ENCODE peak calls at places on chromosome 12, in four cellular contexts. X is HCT116, Y is K562, N is HepG2. U is an unnamed sample.

GRCh38 chr12:104727866-104728449 is 230.1 kb downstream of the SLC41A2 start:
- DNase-seq in X (no peak), Y (no peak), N (no peak), U (no peak)

GRCh38 chr12:67442347-67442841 is 173.2 kb downstream of the CAND1 start:
- DNase-seq in X (no peak), Y (no peak), N (no peak), U (no peak)

GRCh38 chr12:26845984-26846383 is 13.0 kb upstream of the ITPR2 start:
- DNase-seq in X (no peak), Y (peak), N (peak), U (no peak)

GRCh38 chr12:85979641-85980040 is 105.5 kb downstream of the NTS start:
- DNase-seq in X (no peak), Y (no peak), N (no peak), U (no peak)

GRCh38 chr12:79573820-79574219 is 116.9 kb downstream of the PAWR start:
- DNase-seq in X (no peak), Y (no peak), N (no peak), U (no peak)

GRCh38 chr12:22100952-22101748 is 55.1 kb downstream of the CMAS start:
- DNase-seq in X (peak), Y (no peak), N (peak), U (peak)

GRCh38 chr12:94553130-94553519 is 93.5 kb upstream of the CEP83 start:
- DNase-seq in X (peak), Y (no peak), N (no peak), U (no peak)

GRCh38 chr12:10624631-10625030 is 11.2 kb upstream of the MAGOHB start:
- DNase-seq in X (no peak), Y (no peak), N (no peak), U (no peak)

GRCh38 chr12:12072064-12072760 is 1.5 kb downstream of the BCL2L14 start:
- DNase-seq in X (no peak), Y (no peak), N (peak), U (no peak)

GRCh38 chr12:63348544-63348943 is 197.5 kb upstream of the AVPR1A start:
- DNase-seq in X (no peak), Y (no peak), N (no peak), U (no peak)

GRCh38 chr12:53495903-53496751 is 3.1 kb downstream of the MAP3K12 start:
- DNase-seq in X (no peak), Y (peak), N (peak), U (no peak)

GRCh38 chr12:4280351-4281163 is 7.0 kb downstream of the CCND2 start:
- DNase-seq in X (no peak), Y (peak), N (no peak), U (no peak)

GRCh38 chr12:21456291-21456780 is 18.9 kb downstream of the PYROXD1 start:
- DNase-seq in X (no peak), Y (no peak), N (no peak), U (no peak)

GRCh38 chr12:52759218-52759617 is 17.9 kb downstream of the KRT76 start:
- DNase-seq in X (no peak), Y (no peak), N (no peak), U (no peak)

GRCh38 chr12:49482095-49483051 is 56.5 kb upstream of the KCNH3 start:
- DNase-seq in X (no peak), Y (no peak), N (peak), U (no peak)

GRCh38 chr12:119681139-119681538 is 13.2 kb downstream of the PRKAB1 start:
- DNase-seq in X (no peak), Y (no peak), N (peak), U (no peak)

GRCh38 chr12:9344540-9344939 is 136.3 kb upstream of the PZP start:
- DNase-seq in X (no peak), Y (no peak), N (no peak), U (no peak)

GRCh38 chr12:92942905-92943304 is 13.8 kb upstream of the EEA1 start:
- DNase-seq in X (no peak), Y (no peak), N (no peak), U (no peak)

GRCh38 chr12:46210835-46211439 is 57.9 kb downstream of the SLC38A1 start:
- DNase-seq in X (no peak), Y (no peak), N (no peak), U (no peak)

GRCh38 chr12:46209914-46210834 is 58.7 kb downstream of the SLC38A1 start:
- DNase-seq in X (no peak), Y (no peak), N (peak), U (no peak)

GRCh38 chr12:46214668-46215429 is 54.0 kb downstream of the SLC38A1 start:
- DNase-seq in X (no peak), Y (no peak), N (no peak), U (no peak)

GRCh38 chr12:46209165-46209564 is 59.7 kb downstream of the SLC38A1 start:
- DNase-seq in X (no peak), Y (no peak), N (no peak), U (no peak)

DNA sequence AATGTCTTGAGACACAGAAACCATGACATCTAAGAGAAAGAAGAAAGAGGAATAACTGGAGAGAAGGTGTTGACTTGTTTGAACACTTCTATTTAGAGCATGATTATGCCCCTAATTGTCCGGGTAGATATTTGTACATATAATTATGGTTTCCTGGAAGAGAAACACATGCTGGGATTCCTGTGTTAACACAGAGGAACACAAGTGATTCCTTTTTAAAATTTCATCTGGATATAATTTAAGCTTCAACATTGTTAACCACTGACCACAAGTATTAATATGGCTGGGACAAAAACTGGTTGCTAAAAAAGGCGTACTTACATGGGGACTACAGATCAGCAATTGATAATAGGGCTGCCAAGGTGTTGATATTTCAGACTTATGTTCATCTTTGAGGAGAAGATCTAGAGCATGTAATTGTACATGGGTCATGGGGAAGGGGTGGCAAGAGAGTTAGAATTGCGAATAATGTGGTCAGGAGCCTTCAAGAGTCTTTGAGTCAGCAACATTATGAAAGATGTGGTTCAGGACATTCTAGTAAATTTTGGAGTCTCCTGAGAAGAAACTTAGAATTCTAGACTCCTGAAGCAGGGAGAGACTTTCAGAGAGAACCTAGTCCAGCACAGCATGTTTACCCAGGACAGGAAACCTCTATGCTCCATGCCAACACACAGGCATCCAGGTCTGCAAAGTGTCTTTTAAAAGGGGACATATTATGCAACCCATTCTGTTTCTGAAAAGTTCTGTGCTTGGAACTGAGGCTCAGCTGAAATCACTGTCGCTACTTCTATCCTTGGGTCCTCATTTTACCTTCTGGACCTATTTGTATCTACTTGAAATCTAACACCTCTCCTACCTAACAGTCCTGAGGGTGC is 56.5 kb downstream of the SLC38A1 start:
- DNase-seq in X (no peak), Y (no peak), N (no peak), U (no peak)
- TF ChIP-seq FOSL1 in X (no peak), Y (no peak), N (no peak), U (no peak)

DNA sequence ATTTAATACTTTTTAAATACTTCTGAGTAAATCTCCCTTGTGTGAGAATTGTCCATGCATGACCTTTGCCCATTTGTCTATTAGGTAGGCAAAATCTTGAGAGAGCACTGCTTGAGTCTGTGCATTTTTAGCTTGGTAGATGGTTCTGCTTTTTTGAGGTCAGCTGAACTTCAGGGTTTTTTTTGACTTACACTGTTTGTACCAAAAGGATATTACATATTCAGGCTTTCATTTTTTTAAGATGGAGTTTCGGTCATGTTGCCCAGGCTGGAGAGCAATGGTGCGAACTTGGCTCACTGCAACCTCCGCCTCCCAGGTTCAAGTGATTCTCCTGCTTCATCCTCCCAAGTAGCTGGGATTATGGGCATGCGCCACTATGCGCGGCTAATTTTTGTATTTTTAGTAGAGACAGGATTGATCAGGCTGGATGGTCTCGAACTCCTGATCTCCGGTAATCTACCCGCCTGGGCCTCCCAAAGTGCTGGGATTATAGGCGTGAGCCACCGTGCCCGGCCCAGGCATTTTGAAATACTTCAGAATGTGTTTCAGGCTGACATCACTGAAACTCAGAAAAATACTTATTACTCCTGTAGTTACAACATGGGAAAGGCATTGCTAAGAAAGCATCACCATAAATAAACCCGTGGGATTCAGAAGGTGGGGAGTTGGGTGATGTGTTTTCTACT is 11.1 kb downstream of the RASSF3 start:
- DNase-seq in X (no peak), Y (no peak), N (no peak), U (no peak)
- TF ChIP-seq FOSL1 in X (no peak), Y (no peak), N (no peak), U (no peak)

DNA sequence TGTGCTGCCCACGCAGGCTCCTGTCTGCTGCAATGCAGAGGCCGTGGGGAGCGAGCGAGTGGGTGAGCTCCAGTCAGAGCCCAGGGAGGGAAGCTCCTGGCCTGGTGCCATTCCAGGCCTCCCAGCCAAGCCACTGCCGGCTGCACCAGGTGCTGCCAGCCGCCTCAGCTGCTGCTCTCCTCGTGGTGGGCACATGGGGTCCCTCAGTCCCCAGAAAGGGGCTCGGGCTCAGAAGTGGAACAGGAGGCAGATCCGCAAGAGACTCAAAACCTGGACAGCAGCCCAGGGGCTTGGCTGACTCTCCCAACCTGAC is 2.4 kb downstream of the ABCB9 start:
- DNase-seq in X (no peak), Y (no peak), N (no peak), U (no peak)
- TF ChIP-seq FOSL1 in X (no peak), Y (no peak), N (no peak), U (no peak)

GRCh38 chr12:118190266-118190665 is 54.3 kb downstream of the PEBP1 start:
- DNase-seq in X (no peak), Y (no peak), N (no peak), U (no peak)

GRCh38 chr12:118193477-118193876 is 57.6 kb downstream of the PEBP1 start:
- DNase-seq in X (no peak), Y (no peak), N (no peak), U (no peak)

GRCh38 chr12:118188690-118189371 is 52.9 kb downstream of the PEBP1 start:
- DNase-seq in X (no peak), Y (no peak), N (no peak), U (no peak)

GRCh38 chr12:118187746-118188390 is 51.9 kb downstream of the PEBP1 start:
- DNase-seq in X (no peak), Y (peak), N (no peak), U (no peak)

DNA sequence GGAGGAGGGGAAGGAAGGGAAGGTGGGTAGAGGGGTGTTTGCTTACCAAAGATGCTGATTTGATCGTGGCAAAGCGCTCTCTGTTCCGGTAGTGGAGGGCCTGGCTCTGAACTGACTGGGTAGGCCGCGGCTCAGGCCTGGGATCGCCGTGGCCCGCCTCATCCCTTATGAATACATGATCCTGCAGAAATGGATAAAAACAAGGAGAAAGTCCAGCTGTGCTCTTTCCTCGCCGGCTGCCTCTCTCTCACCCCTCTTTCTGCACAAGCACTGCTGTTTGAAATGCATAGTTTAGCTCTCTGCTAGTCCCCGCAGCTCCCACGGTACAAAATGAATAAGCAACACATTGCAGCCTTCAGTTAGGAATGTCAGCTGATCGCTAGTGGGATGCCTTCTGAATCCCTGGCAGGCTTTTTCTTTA is 53.8 kb downstream of the PEBP1 start:
- DNase-seq in X (no peak), Y (no peak), N (no peak), U (peak)
- TF ChIP-seq FOSL1 in X (no peak), Y (no peak), N (no peak), U (no peak)

GRCh38 chr12:2347137-2347843 is 294.5 kb downstream of the CACNA1C start:
- DNase-seq in X (no peak), Y (no peak), N (no peak), U (no peak)
- TF ChIP-seq FOSL1 in X (no peak), Y (no peak), N (no peak), U (no peak)

GRCh38 chr12:7090222-7090998 is 1.8 kb downstream of the C1R start:
- DNase-seq in X (no peak), Y (no peak), N (no peak), U (no peak)
- TF ChIP-seq FOSL1 in X (no peak), Y (no peak), N (no peak), U (no peak)

DNA sequence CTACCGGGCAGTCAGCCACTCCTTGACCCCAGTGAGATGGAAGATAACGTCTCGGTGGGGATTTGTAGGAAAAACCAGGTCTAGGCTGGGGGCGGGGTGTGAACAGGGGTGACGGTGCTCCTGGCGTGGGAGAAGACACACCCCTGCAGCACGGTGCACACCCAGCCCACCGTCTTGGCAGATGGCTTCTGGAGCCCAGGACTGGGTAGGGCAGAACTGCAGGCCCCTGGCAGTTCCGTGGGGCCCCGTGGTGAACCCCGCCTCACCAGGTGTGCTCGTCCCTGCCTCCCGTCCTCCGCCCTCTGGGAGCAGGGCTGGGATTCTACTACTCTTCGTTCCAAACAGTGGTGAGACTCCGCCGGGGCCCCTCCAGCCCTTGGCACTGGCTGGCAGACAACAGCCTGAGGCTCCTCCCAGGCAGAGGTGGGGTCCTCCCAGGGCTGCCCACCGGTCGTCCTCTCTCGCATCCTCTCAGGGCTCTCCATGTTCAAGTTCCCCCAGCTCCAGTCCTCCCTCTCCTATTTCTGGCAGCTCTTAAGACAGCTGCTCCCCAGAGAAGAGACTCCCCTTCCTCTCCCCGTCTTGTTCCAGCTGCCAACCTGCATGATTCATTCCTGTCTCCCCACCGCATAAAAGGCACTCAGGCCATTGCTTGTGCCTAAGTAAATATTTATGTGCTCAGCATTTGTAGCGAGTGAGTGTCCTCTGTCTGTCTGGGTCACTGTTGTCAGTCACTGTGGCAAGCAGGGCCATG is 75.4 kb downstream of the FBXL14 start:
- DNase-seq in X (peak), Y (no peak), N (peak), U (no peak)
- TF ChIP-seq FOSL1 in X (no peak), Y (no peak), N (no peak), U (no peak)

GRCh38 chr12:118448341-118448740 is 72.0 kb downstream of the SUDS3 start:
- DNase-seq in X (no peak), Y (no peak), N (no peak), U (no peak)
- TF ChIP-seq FOSL1 in X (no peak), Y (no peak), N (no peak), U (no peak)

GRCh38 chr12:6264402-6265037 is 46.0 kb upstream of the PLEKHG6 start:
- DNase-seq in X (no peak), Y (no peak), N (no peak), U (no peak)

GRCh38 chr12:6268484-6269157 is 41.9 kb upstream of the PLEKHG6 start:
- DNase-seq in X (no peak), Y (no peak), N (no peak), U (no peak)

GRCh38 chr12:6265038-6265405 is 45.5 kb upstream of the PLEKHG6 start:
- DNase-seq in X (no peak), Y (no peak), N (no peak), U (no peak)

GRCh38 chr12:6266431-6267006 is 44.0 kb upstream of the PLEKHG6 start:
- DNase-seq in X (no peak), Y (no peak), N (no peak), U (no peak)

GRCh38 chr12:6267007-6267721 is 43.3 kb upstream of the PLEKHG6 start:
- DNase-seq in X (no peak), Y (no peak), N (no peak), U (no peak)
- TF ChIP-seq FOSL1 in X (no peak), Y (no peak), N (no peak), U (no peak)

U was measured in H1.